ENCODE peak calls at places on chromosomes 12 and 14, in nine cellular contexts. One of them, this sample, is unnamed.

GRCh38 chr12:28409892-28410291 is 219.6 kb downstream of the CCDC91 start:
- DNase-seq in PC-9: no peak
- DNase-seq in H1: no peak
- DNase-seq in Karpas-422: no peak
- DNase-seq in left ventricle myocardium inferior: no peak
- DNase-seq in hepatocyte: no peak
- DNase-seq in brain microvascular endothelial cell: peak
- DNase-seq in pancreas: no peak
- DNase-seq in epithelial cell of prostate: peak
- DNase-seq in this sample: no peak

GRCh38 chr14:89383171-89383845 is 33.7 kb downstream of the FOXN3 start:
- DNase-seq in brain microvascular endothelial cell: no peak
- DNase-seq in epithelial cell of prostate: no peak
- DNase-seq in pancreas: no peak
- DNase-seq in PC-9: no peak
- DNase-seq in left ventricle myocardium inferior: no peak
- DNase-seq in hepatocyte: no peak
- DNase-seq in Karpas-422: no peak
- DNase-seq in H1: no peak
- DNase-seq in this sample: no peak

GRCh38 chr14:32073537-32074189 is 3.4 kb upstream of the ARHGAP5 start:
- DNase-seq in hepatocyte: peak
- DNase-seq in pancreas: no peak
- DNase-seq in brain microvascular endothelial cell: peak
- DNase-seq in PC-9: peak
- DNase-seq in H1: no peak
- DNase-seq in epithelial cell of prostate: no peak
- DNase-seq in Karpas-422: peak
- DNase-seq in left ventricle myocardium inferior: no peak
- DNase-seq in this sample: peak

GRCh38 chr14:26554069-26554772 is 43.6 kb downstream of the NOVA1 start:
- DNase-seq in H1: no peak
- DNase-seq in epithelial cell of prostate: no peak
- DNase-seq in Karpas-422: no peak
- DNase-seq in PC-9: no peak
- DNase-seq in hepatocyte: no peak
- DNase-seq in left ventricle myocardium inferior: no peak
- DNase-seq in brain microvascular endothelial cell: no peak
- DNase-seq in pancreas: no peak
- DNase-seq in this sample: no peak

GRCh38 chr12:64621257-64621942 is 11.1 kb downstream of the RASSF3 start:
- DNase-seq in brain microvascular endothelial cell: peak
- DNase-seq in hepatocyte: peak
- DNase-seq in pancreas: no peak
- DNase-seq in PC-9: no peak
- DNase-seq in left ventricle myocardium inferior: no peak
- DNase-seq in epithelial cell of prostate: no peak
- DNase-seq in H1: no peak
- DNase-seq in Karpas-422: peak
- DNase-seq in this sample: no peak

GRCh38 chr14:33465952-33466700 is 484.7 kb downstream of the EGLN3 start:
- DNase-seq in PC-9: peak
- DNase-seq in H1: no peak
- DNase-seq in Karpas-422: no peak
- DNase-seq in pancreas: no peak
- DNase-seq in epithelial cell of prostate: peak
- DNase-seq in brain microvascular endothelial cell: no peak
- DNase-seq in hepatocyte: no peak
- DNase-seq in left ventricle myocardium inferior: no peak
- DNase-seq in this sample: no peak

GRCh38 chr12:39427360-39427808 is 15.5 kb downstream of the KIF21A start:
- DNase-seq in brain microvascular endothelial cell: no peak
- DNase-seq in H1: no peak
- DNase-seq in Karpas-422: no peak
- DNase-seq in pancreas: no peak
- DNase-seq in PC-9: no peak
- DNase-seq in left ventricle myocardium inferior: no peak
- DNase-seq in hepatocyte: no peak
- DNase-seq in epithelial cell of prostate: no peak
- DNase-seq in this sample: no peak

GRCh38 chr12:129629901-129630300 is 273.9 kb downstream of the TMEM132D start:
- DNase-seq in left ventricle myocardium inferior: no peak
- DNase-seq in PC-9: no peak
- DNase-seq in Karpas-422: no peak
- DNase-seq in pancreas: no peak
- DNase-seq in H1: no peak
- DNase-seq in epithelial cell of prostate: no peak
- DNase-seq in hepatocyte: no peak
- DNase-seq in brain microvascular endothelial cell: no peak
- DNase-seq in this sample: no peak

GRCh38 chr12:33828326-33828725 is 194.0 kb upstream of the ALG10 start:
- DNase-seq in left ventricle myocardium inferior: no peak
- DNase-seq in brain microvascular endothelial cell: no peak
- DNase-seq in epithelial cell of prostate: no peak
- DNase-seq in pancreas: no peak
- DNase-seq in hepatocyte: no peak
- DNase-seq in Karpas-422: no peak
- DNase-seq in H1: no peak
- DNase-seq in PC-9: no peak
- DNase-seq in this sample: no peak

GRCh38 chr12:19964549-19964948 is 403.8 kb upstream of the PDE3A start:
- DNase-seq in Karpas-422: no peak
- DNase-seq in brain microvascular endothelial cell: no peak
- DNase-seq in pancreas: no peak
- DNase-seq in PC-9: no peak
- DNase-seq in hepatocyte: no peak
- DNase-seq in H1: no peak
- DNase-seq in epithelial cell of prostate: no peak
- DNase-seq in left ventricle myocardium inferior: no peak
- DNase-seq in this sample: no peak

GRCh38 chr12:113142173-113142885 is 6.8 kb upstream of the RASAL1 start:
- DNase-seq in PC-9: no peak
- DNase-seq in Karpas-422: no peak
- DNase-seq in epithelial cell of prostate: no peak
- DNase-seq in left ventricle myocardium inferior: peak
- DNase-seq in pancreas: peak
- DNase-seq in H1: no peak
- DNase-seq in hepatocyte: no peak
- DNase-seq in brain microvascular endothelial cell: no peak
- DNase-seq in this sample: peak

GRCh38 chr12:58668233-58668632 is 252.1 kb downstream of the LRIG3 start:
- DNase-seq in H1: no peak
- DNase-seq in hepatocyte: no peak
- DNase-seq in PC-9: no peak
- DNase-seq in Karpas-422: no peak
- DNase-seq in left ventricle myocardium inferior: no peak
- DNase-seq in epithelial cell of prostate: no peak
- DNase-seq in pancreas: no peak
- DNase-seq in brain microvascular endothelial cell: no peak
- DNase-seq in this sample: no peak

GRCh38 chr14:55336161-55336560 is 64.9 kb downstream of the FBXO34 start:
- DNase-seq in PC-9: peak
- DNase-seq in brain microvascular endothelial cell: peak
- DNase-seq in epithelial cell of prostate: no peak
- DNase-seq in pancreas: no peak
- DNase-seq in hepatocyte: no peak
- DNase-seq in Karpas-422: no peak
- DNase-seq in left ventricle myocardium inferior: no peak
- DNase-seq in H1: no peak
- DNase-seq in this sample: peak

GRCh38 chr12:3282271-3282670 is 205.1 kb downstream of the TSPAN9 start:
- DNase-seq in Karpas-422: no peak
- DNase-seq in H1: no peak
- DNase-seq in pancreas: no peak
- DNase-seq in left ventricle myocardium inferior: no peak
- DNase-seq in PC-9: no peak
- DNase-seq in epithelial cell of prostate: no peak
- DNase-seq in hepatocyte: no peak
- DNase-seq in brain microvascular endothelial cell: no peak
- DNase-seq in this sample: no peak

GRCh38 chr12:42589465-42590323 is at the start of gene PRICKLE1:
- DNase-seq in pancreas: peak
- DNase-seq in brain microvascular endothelial cell: peak
- DNase-seq in H1: no peak
- DNase-seq in epithelial cell of prostate: no peak
- DNase-seq in Karpas-422: no peak
- DNase-seq in PC-9: peak
- DNase-seq in left ventricle myocardium inferior: peak
- DNase-seq in hepatocyte: peak
- DNase-seq in this sample: peak

GRCh38 chr14:55609681-55610080 is 29.7 kb downstream of the KTN1 start:
- DNase-seq in hepatocyte: no peak
- DNase-seq in brain microvascular endothelial cell: no peak
- DNase-seq in Karpas-422: no peak
- DNase-seq in left ventricle myocardium inferior: no peak
- DNase-seq in epithelial cell of prostate: no peak
- DNase-seq in pancreas: no peak
- DNase-seq in PC-9: peak
- DNase-seq in H1: no peak
- DNase-seq in this sample: no peak

GRCh38 chr14:72723741-72724530 is 170.0 kb downstream of the DPF3 start:
- DNase-seq in brain microvascular endothelial cell: no peak
- DNase-seq in pancreas: no peak
- DNase-seq in epithelial cell of prostate: no peak
- DNase-seq in hepatocyte: no peak
- DNase-seq in H1: no peak
- DNase-seq in PC-9: no peak
- DNase-seq in left ventricle myocardium inferior: no peak
- DNase-seq in Karpas-422: no peak
- DNase-seq in this sample: no peak

GRCh38 chr12:127145929-127146789 is 1120.8 kb upstream of the TMEM132C start:
- DNase-seq in brain microvascular endothelial cell: peak
- DNase-seq in left ventricle myocardium inferior: peak
- DNase-seq in epithelial cell of prostate: no peak
- DNase-seq in H1: no peak
- DNase-seq in PC-9: no peak
- DNase-seq in pancreas: peak
- DNase-seq in hepatocyte: no peak
- DNase-seq in Karpas-422: no peak
- DNase-seq in this sample: peak

GRCh38 chr12:27253347-27253746 is 9.3 kb downstream of the STK38L start:
- DNase-seq in H1: no peak
- DNase-seq in epithelial cell of prostate: no peak
- DNase-seq in PC-9: no peak
- DNase-seq in hepatocyte: no peak
- DNase-seq in brain microvascular endothelial cell: no peak
- DNase-seq in Karpas-422: no peak
- DNase-seq in left ventricle myocardium inferior: no peak
- DNase-seq in pancreas: no peak
- DNase-seq in this sample: no peak

GRCh38 chr12:41963398-41963797 is 181.3 kb downstream of the GXYLT1 start:
- DNase-seq in hepatocyte: no peak
- DNase-seq in brain microvascular endothelial cell: no peak
- DNase-seq in left ventricle myocardium inferior: no peak
- DNase-seq in epithelial cell of prostate: no peak
- DNase-seq in Karpas-422: no peak
- DNase-seq in pancreas: no peak
- DNase-seq in H1: no peak
- DNase-seq in PC-9: no peak
- DNase-seq in this sample: no peak

GRCh38 chr12:51349026-51349425 is 2.5 kb upstream of the CELA1 start:
- DNase-seq in H1: no peak
- DNase-seq in hepatocyte: no peak
- DNase-seq in PC-9: no peak
- DNase-seq in brain microvascular endothelial cell: peak
- DNase-seq in epithelial cell of prostate: peak
- DNase-seq in pancreas: no peak
- DNase-seq in left ventricle myocardium inferior: no peak
- DNase-seq in Karpas-422: no peak
- DNase-seq in this sample: no peak

DNA sequence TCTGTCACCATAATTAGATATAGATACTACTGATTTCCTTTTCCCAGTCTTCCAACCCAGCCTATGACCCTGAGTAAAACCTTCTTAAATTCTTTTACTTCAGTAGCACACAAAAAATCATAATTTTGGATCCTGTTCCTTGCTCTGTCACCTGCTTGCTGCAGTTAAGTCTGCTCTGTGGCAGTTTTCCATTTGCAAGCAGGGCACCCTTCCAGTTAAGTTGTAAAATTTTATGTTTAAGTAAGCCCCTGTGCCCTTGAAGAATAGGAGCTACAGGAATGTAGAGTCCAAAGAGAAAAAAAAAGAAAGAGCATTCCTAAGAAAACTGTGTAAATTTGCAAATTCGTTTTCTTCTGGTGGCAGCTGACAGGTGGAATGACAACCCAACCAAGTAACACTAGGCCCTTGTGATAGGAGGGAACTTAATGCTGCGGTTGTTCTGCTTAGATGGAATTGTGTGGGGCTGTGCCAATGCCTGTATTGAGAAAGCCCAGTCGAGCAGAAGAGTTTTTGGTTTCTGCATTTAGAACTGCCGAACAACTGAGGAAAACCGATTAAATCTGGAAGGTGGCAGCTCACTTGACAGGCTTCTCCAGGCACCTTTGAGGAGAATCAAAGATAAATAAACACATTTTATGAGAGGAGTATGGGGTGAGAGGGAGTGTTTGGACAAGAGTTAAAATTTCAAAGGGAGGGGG is 279.9 kb downstream of the RAD51B start:
- DNase-seq in pancreas: no peak
- DNase-seq in hepatocyte: no peak
- DNase-seq in Karpas-422: no peak
- DNase-seq in epithelial cell of prostate: no peak
- DNase-seq in PC-9: no peak
- DNase-seq in H1: no peak
- DNase-seq in brain microvascular endothelial cell: no peak
- DNase-seq in left ventricle myocardium inferior: no peak
- DNase-seq in this sample: no peak
- H3K27ac ChIP-seq in pancreas: peak
- H3K27ac ChIP-seq in hepatocyte: peak
- H3K27ac ChIP-seq in Karpas-422: no peak
- H3K27ac ChIP-seq in epithelial cell of prostate: no peak
- H3K27ac ChIP-seq in PC-9: no peak
- H3K27ac ChIP-seq in H1: no peak
- H3K27ac ChIP-seq in brain microvascular endothelial cell: no peak
- H3K27ac ChIP-seq in left ventricle myocardium inferior: no peak
- H3K27ac ChIP-seq in this sample: peak

GRCh38 chr14:104443391-104444158 is 136.0 kb upstream of the C14orf180 start:
- DNase-seq in PC-9: no peak
- DNase-seq in epithelial cell of prostate: no peak
- DNase-seq in left ventricle myocardium inferior: no peak
- DNase-seq in pancreas: no peak
- DNase-seq in hepatocyte: no peak
- DNase-seq in H1: peak
- DNase-seq in brain microvascular endothelial cell: no peak
- DNase-seq in Karpas-422: peak
- DNase-seq in this sample: no peak
- H3K27ac ChIP-seq in PC-9: no peak
- H3K27ac ChIP-seq in epithelial cell of prostate: no peak
- H3K27ac ChIP-seq in left ventricle myocardium inferior: no peak
- H3K27ac ChIP-seq in pancreas: no peak
- H3K27ac ChIP-seq in hepatocyte: no peak
- H3K27ac ChIP-seq in H1: no peak
- H3K27ac ChIP-seq in brain microvascular endothelial cell: no peak
- H3K27ac ChIP-seq in Karpas-422: no peak
- H3K27ac ChIP-seq in this sample: no peak

GRCh38 chr12:106147956-106148355 is 9.2 kb upstream of the NUAK1 start:
- DNase-seq in epithelial cell of prostate: no peak
- DNase-seq in Karpas-422: no peak
- DNase-seq in left ventricle myocardium inferior: peak
- DNase-seq in hepatocyte: no peak
- DNase-seq in brain microvascular endothelial cell: no peak
- DNase-seq in H1: no peak
- DNase-seq in pancreas: peak
- DNase-seq in PC-9: no peak
- DNase-seq in this sample: peak
- H3K27ac ChIP-seq in epithelial cell of prostate: no peak
- H3K27ac ChIP-seq in Karpas-422: no peak
- H3K27ac ChIP-seq in left ventricle myocardium inferior: peak
- H3K27ac ChIP-seq in hepatocyte: no peak
- H3K27ac ChIP-seq in brain microvascular endothelial cell: no peak
- H3K27ac ChIP-seq in H1: no peak
- H3K27ac ChIP-seq in pancreas: no peak
- H3K27ac ChIP-seq in PC-9: no peak
- H3K27ac ChIP-seq in this sample: no peak

GRCh38 chr14:61328629-61329262 is 7.4 kb downstream of the PRKCH start:
- DNase-seq in epithelial cell of prostate: no peak
- DNase-seq in hepatocyte: no peak
- DNase-seq in Karpas-422: no peak
- DNase-seq in left ventricle myocardium inferior: no peak
- DNase-seq in PC-9: no peak
- DNase-seq in H1: no peak
- DNase-seq in brain microvascular endothelial cell: no peak
- DNase-seq in pancreas: no peak
- DNase-seq in this sample: no peak
- H3K27ac ChIP-seq in epithelial cell of prostate: no peak
- H3K27ac ChIP-seq in hepatocyte: no peak
- H3K27ac ChIP-seq in Karpas-422: no peak
- H3K27ac ChIP-seq in left ventricle myocardium inferior: peak
- H3K27ac ChIP-seq in PC-9: no peak
- H3K27ac ChIP-seq in H1: no peak
- H3K27ac ChIP-seq in brain microvascular endothelial cell: no peak
- H3K27ac ChIP-seq in pancreas: no peak
- H3K27ac ChIP-seq in this sample: peak